ENCODE peak calls at places on chromosome 10, in seven cellular contexts. X, P, A, N, K, C and I are unnamed samples.

GRCh38 chr10:58963101-58963534 is 213.3 kb upstream of the PHYHIPL start:
- DNase-seq in X (no peak), P (no peak), A (no peak), N (peak; percentile 47), K (peak; percentile 37), C (no peak), I (peak; percentile 45)

GRCh38 chr10:111037868-111038267 is 39.0 kb upstream of the ADRA2A start:
- DNase-seq in X (peak; percentile 5), P (no peak), A (no peak), N (no peak), K (peak; percentile 17), C (no peak), I (no peak)

GRCh38 chr10:55065185-55065584 is 264.2 kb upstream of the PCDH15 start:
- DNase-seq in X (no peak), P (no peak), A (no peak), N (no peak), K (no peak), C (no peak), I (peak; percentile 3)

GRCh38 chr10:109474817-109475216 is 448.5 kb downstream of the XPNPEP1 start:
- DNase-seq in X (peak; percentile 16), P (no peak), A (no peak), N (no peak), K (no peak), C (no peak), I (peak; percentile 99)

GRCh38 chr10:102644066-102644645 is at the start of gene TRIM8:
- DNase-seq in X (no peak), P (peak; percentile 79), A (peak; percentile 76), N (peak; percentile 36), K (peak; percentile 51), C (peak; percentile 90), I (peak; percentile 65)

GRCh38 chr10:34959786-34960185 is 130.4 kb downstream of the CUL2 start:
- DNase-seq in X (no peak), P (no peak), A (no peak), N (no peak), K (no peak), C (no peak), I (no peak)

GRCh38 chr10:44981172-44982113 is 2.8 kb upstream of the DEPP1 start:
- DNase-seq in X (no peak), P (no peak), A (no peak), N (no peak), K (peak; percentile 88), C (peak; percentile 81), I (no peak)

GRCh38 chr10:5594271-5595036 is 69.7 kb downstream of the CALML3 start:
- DNase-seq in X (no peak), P (no peak), A (no peak), N (no peak), K (no peak), C (peak; percentile 29), I (no peak)